ENCODE peak calls at places on chromosomes 12 and 14, in five cellular contexts. U is H54, H is HEK293T, S is psoas muscle, P is cerebellum. O is an unnamed sample.

GRCh38 chr12:26567126-26567525 is 265.9 kb downstream of the ITPR2 start:
- DNase-seq in U (no peak), H (no peak), S (no peak), P (no peak), O (no peak)

GRCh38 chr14:80388980-80389711 is 177.8 kb upstream of the DIO2 start:
- DNase-seq in S (no peak), H (no peak), P (no peak), U (peak), O (no peak)

GRCh38 chr14:76194327-76194726 is 42.6 kb downstream of the GPATCH2L start:
- DNase-seq in H (no peak), S (no peak), U (no peak), P (no peak), O (no peak)

GRCh38 chr14:63438065-63438757 is 105.0 kb downstream of the PPP2R5E start:
- DNase-seq in H (no peak), P (peak), S (peak), U (peak), O (no peak)

GRCh38 chr12:113144771-113145170 is 4.8 kb upstream of the CFAP73 start:
- DNase-seq in S (no peak), H (no peak), U (no peak), P (no peak), O (no peak)

GRCh38 chr12:18436163-18436562 is 174.8 kb downstream of the PIK3C2G start:
- DNase-seq in H (no peak), S (no peak), U (no peak), P (no peak), O (no peak)

GRCh38 chr14:68208218-68208617 is 388.6 kb downstream of the RAD51B start:
- DNase-seq in U (no peak), H (no peak), P (no peak), S (no peak), O (no peak)

GRCh38 chr12:98352218-98352811 is 163.1 kb upstream of the TMPO start:
- DNase-seq in S (no peak), P (no peak), H (no peak), U (peak), O (no peak)

GRCh38 chr12:79678306-79678705 is 12.5 kb downstream of the PAWR start:
- DNase-seq in S (no peak), P (no peak), U (no peak), H (no peak), O (no peak)

GRCh38 chr12:108833355-108833733 is 24.0 kb downstream of the SSH1 start:
- DNase-seq in S (peak), H (no peak), U (peak), P (no peak), O (no peak)

GRCh38 chr12:113896194-113896593 is 69.9 kb downstream of the RBM19 start:
- DNase-seq in U (no peak), P (no peak), H (no peak), S (no peak), O (no peak)

GRCh38 chr12:116480210-116480818 is 78.9 kb upstream of the MAP1LC3B2 start:
- DNase-seq in U (no peak), P (no peak), H (no peak), S (no peak), O (no peak)

GRCh38 chr14:100104523-100105300 is 39.5 kb downstream of the EVL start:
- DNase-seq in S (no peak), U (peak), P (no peak), H (no peak), O (no peak)

GRCh38 chr12:107564946-107565345 is 120.7 kb upstream of the PWP1 start:
- DNase-seq in P (no peak), U (no peak), S (no peak), H (peak), O (no peak)

GRCh38 chr14:35789651-35790050 is 19.4 kb downstream of the RALGAPA1 start:
- DNase-seq in P (no peak), U (no peak), H (no peak), S (no peak), O (no peak)

GRCh38 chr14:66724996-66725395 is 217.0 kb downstream of the GPHN start:
- DNase-seq in U (no peak), H (no peak), S (no peak), P (no peak), O (no peak)

GRCh38 chr12:64781374-64782029 is 22.3 kb upstream of the GNS start:
- DNase-seq in S (no peak), U (no peak), P (no peak), H (peak), O (no peak)

GRCh38 chr14:37594916-37595808 is at the start of the genes FOXA1 and TTC6:
- DNase-seq in P (no peak), S (peak), U (peak), H (peak), O (no peak)

GRCh38 chr12:102095677-102096263 is 24.1 kb downstream of the NUP37 start:
- DNase-seq in S (no peak), U (no peak), P (peak), H (peak), O (no peak)

GRCh38 chr12:24363177-24363754 is 413.8 kb upstream of the SOX5 start:
- DNase-seq in P (no peak), S (no peak), H (no peak), U (no peak), O (no peak)